ENCODE peak calls at places on chromosomes 12 and 14, in five cellular contexts. J, L, W, M and I are unnamed samples.

GRCh38 chr12:68538722-68539614 is 71.7 kb upstream of the RAP1B start:
- DNase-seq in J (peak), L (no peak), W (peak), M (no peak), I (peak)

GRCh38 chr12:76611533-76611932 is 52.0 kb upstream of the OSBPL8 start:
- DNase-seq in J (peak), L (no peak), W (no peak), M (no peak), I (no peak)

GRCh38 chr12:11861155-11861863 is 209.4 kb upstream of the BCL2L14 start:
- DNase-seq in J (no peak), L (no peak), W (no peak), M (no peak), I (no peak)

GRCh38 chr12:58712981-58713380 is 207.3 kb downstream of the LRIG3 start:
- DNase-seq in J (no peak), L (no peak), W (no peak), M (no peak), I (no peak)

GRCh38 chr12:25808604-25809003 is 149.9 kb upstream of the RASSF8 start:
- DNase-seq in J (no peak), L (no peak), W (no peak), M (no peak), I (no peak)

GRCh38 chr12:54390176-54390667 is 5.7 kb upstream of the ZNF385A start:
- DNase-seq in J (no peak), L (no peak), W (peak), M (no peak), I (no peak)

GRCh38 chr12:108773798-108774788 is 42.8 kb upstream of the CORO1C start:
- DNase-seq in J (peak), L (no peak), W (no peak), M (peak), I (peak)

GRCh38 chr12:103947871-103948555 is 17.7 kb upstream of the TDG start:
- DNase-seq in J (no peak), L (no peak), W (no peak), M (no peak), I (no peak)

GRCh38 chr12:130714591-130715149 is 1.4 kb downstream of the RIMBP2 start:
- DNase-seq in J (no peak), L (no peak), W (no peak), M (no peak), I (peak)

GRCh38 chr12:32379667-32380066 is 19.7 kb upstream of the FGD4 start:
- DNase-seq in J (no peak), L (no peak), W (no peak), M (no peak), I (no peak)

GRCh38 chr12:122203301-122203967 is at the start of gene B3GNT4:
- DNase-seq in J (peak), L (peak), W (peak), M (peak), I (peak)

GRCh38 chr12:32390572-32391219 is 8.7 kb upstream of the FGD4 start:
- DNase-seq in J (peak), L (no peak), W (no peak), M (peak), I (no peak)

GRCh38 chr12:90080616-90081015 is 372.0 kb upstream of the ATP2B1 start:
- DNase-seq in J (no peak), L (no peak), W (no peak), M (no peak), I (no peak)

GRCh38 chr12:40622246-40622838 is 69.9 kb upstream of the CNTN1 start:
- DNase-seq in J (peak), L (peak), W (no peak), M (peak), I (peak)

GRCh38 chr12:133080619-133081407 is at the start of gene ZNF140:
- DNase-seq in J (peak), L (peak), W (peak), M (peak), I (peak)

GRCh38 chr12:61713121-61713520 is 547.1 kb upstream of the USP15 start:
- DNase-seq in J (no peak), L (no peak), W (no peak), M (no peak), I (no peak)

GRCh38 chr14:63770187-63770807 is 42.4 kb upstream of the SGPP1 start:
- DNase-seq in J (peak), L (no peak), W (no peak), M (peak), I (no peak)

GRCh38 chr12:9701380-9702154 is 31.3 kb downstream of the CLECL1 start:
- DNase-seq in J (no peak), L (no peak), W (no peak), M (no peak), I (no peak)